ENCODE peak calls at places on chromosome X, in four cellular contexts. V is transverse colon, A is suprapubic skin, G is HCT116. L is an unnamed sample.

GRCh38 chrX:119272882-119273806 is 37.1 kb downstream of the PGRMC1 start:
- DNase-seq in V (peak; percentile 46), A (no peak), G (no peak), L (peak; percentile 70)

GRCh38 chrX:105533951-105534350 is 288.4 kb upstream of the NRK start:
- DNase-seq in V (no peak), A (no peak), G (no peak), L (no peak)

GRCh38 chrX:41705680-41706374 is 17.1 kb downstream of the GPR34 start:
- DNase-seq in V (no peak), A (no peak), G (no peak), L (no peak)

GRCh38 chrX:8783100-8784098 is 17.8 kb downstream of the FAM9A start:
- DNase-seq in V (no peak), A (no peak), G (no peak), L (no peak)

GRCh38 chrX:44042731-44043130 is 69.5 kb upstream of the NDP start:
- DNase-seq in V (no peak), A (no peak), G (no peak), L (no peak)

GRCh38 chrX:37380920-37381319 is 31.8 kb downstream of the PRRG1 start:
- DNase-seq in V (no peak), A (no peak), G (peak; percentile 55), L (no peak)

GRCh38 chrX:148498067-148498466 is 2.4 kb upstream of the AFF2 start:
- DNase-seq in V (no peak), A (no peak), G (no peak), L (no peak)

GRCh38 chrX:51395474-51395806 is 62.8 kb downstream of the NUDT10 start:
- DNase-seq in V (no peak), A (no peak), G (no peak), L (no peak)

GRCh38 chrX:153966841-153967535 is 4.6 kb downstream of the HCFC1 start:
- DNase-seq in V (no peak), A (peak; percentile 62), G (no peak), L (peak; percentile 66)

GRCh38 chrX:53188763-53189162 is 36.2 kb downstream of the KDM5C start:
- DNase-seq in V (no peak), A (no peak), G (no peak), L (no peak)

GRCh38 chrX:47245156-47245555 is 12.3 kb downstream of the USP11 start:
- DNase-seq in V (no peak), A (no peak), G (no peak), L (peak; percentile 56)

GRCh38 chrX:45771114-45771513 is 570.4 kb upstream of the DIPK2B start:
- DNase-seq in V (peak; percentile 72), A (no peak), G (peak; percentile 77), L (peak; percentile 77)

GRCh38 chrX:25296850-25297249 is 281.1 kb upstream of the ARX start:
- DNase-seq in V (no peak), A (no peak), G (no peak), L (no peak)

GRCh38 chrX:30713061-30713525 is 59.9 kb downstream of the GK start:
- DNase-seq in V (peak; percentile 46), A (peak; percentile 59), G (peak; percentile 21), L (no peak)

GRCh38 chrX:153626025-153626633 is 20.9 kb upstream of the DUSP9 start:
- DNase-seq in V (no peak), A (no peak), G (no peak), L (peak; percentile 58)

GRCh38 chrX:130637591-130637990 is 235.8 kb downstream of the RBMX2 start:
- DNase-seq in V (no peak), A (no peak), G (no peak), L (no peak)

GRCh38 chrX:38974542-38974941 is 173.3 kb downstream of the MID1IP1 start:
- DNase-seq in V (no peak), A (no peak), G (no peak), L (no peak)

GRCh38 chrX:110212299-110212698 is 105.6 kb downstream of the AMMECR1 start:
- DNase-seq in V (no peak), A (no peak), G (no peak), L (no peak)

DNA sequence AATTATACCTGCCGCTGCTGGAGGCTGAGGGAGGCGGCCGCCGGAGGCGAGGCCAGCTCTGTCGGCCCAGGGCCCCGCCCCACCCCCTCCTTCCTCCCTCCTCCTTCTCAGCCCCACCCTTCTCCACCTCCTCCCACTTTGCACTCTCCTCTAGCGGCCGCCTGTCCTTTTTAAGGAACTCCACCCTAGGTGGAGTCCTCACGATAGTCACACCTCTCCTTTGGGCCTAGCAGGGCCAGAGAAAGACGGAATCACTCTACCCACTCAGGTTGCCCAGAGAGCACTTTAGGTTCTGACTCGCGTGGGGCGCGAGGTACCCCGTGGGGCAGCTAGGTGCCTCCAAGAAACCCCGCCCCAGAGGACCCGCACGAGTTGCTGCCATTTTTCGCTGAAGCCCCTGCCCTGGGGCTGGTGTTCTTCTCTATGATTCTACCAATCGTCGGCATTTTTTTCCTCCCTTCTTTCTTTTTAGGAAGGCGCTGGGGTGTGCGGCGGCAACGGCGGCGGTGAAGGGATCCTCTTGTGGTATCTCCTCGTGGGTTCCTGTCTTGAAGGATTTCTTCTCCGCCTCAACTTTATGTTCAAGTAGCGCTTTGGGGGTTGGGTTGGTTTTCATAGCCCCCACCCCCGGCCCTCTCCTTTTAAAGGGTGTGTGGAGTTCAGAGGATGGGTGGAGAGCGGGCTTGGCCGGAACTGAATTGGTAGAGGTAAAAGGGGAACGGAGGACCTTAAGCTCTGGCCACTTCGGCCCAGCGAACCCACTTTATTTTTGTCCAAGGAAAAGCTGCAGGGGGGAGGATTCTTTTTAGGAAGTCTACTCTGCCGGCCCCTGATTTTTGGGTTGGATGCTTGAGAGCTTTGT is at the start of gene KLF8:
- DNase-seq in V (peak; percentile 68), A (peak; percentile 71), G (peak; percentile 8), L (peak; percentile 76)
- TF ChIP-seq POLR2AphosphoS5 in V (peak; percentile 40), A (no peak), G (no peak), L (peak; percentile 61)

DNA sequence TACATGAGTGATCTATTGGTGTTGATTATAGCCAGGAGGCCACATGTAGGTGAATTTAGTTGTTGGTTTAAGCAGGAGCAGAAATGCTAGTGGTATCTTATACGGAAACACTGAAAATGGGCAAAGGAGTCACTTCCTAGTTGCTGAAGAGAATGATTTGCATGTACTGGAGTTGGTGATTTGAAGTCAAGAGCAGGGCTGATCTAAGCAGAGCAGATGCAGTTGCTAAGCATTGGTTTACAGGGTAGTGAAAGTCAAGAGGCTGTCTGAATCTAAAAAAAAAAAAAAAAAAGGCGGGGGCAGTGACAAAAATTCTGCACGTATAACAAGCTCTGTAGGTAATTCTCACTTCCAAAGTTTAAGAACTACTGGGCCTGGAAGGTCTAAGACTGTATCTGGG is 90.4 kb upstream of the HPRT1 start:
- DNase-seq in V (no peak), A (no peak), G (no peak), L (no peak)
- H3K4me1 ChIP-seq in V (no peaks in the 10 kb centered on the region), A (peaks cover 3% of the 10 kb centered on the region), G (no peaks in the 10 kb centered on the region), L (no peaks in the 10 kb centered on the region)

GRCh38 chrX:1600406-1601050 is 9.1 kb downstream of the AKAP17A start:
- DNase-seq in V (no peak), A (no peak), G (no peak), L (no peak)

GRCh38 chrX:1598021-1598875 is 6.8 kb downstream of the AKAP17A start:
- DNase-seq in V (no peak), A (no peak), G (no peak), L (no peak)

GRCh38 chrX:1597345-1598020 is 6.1 kb downstream of the AKAP17A start:
- DNase-seq in V (no peak), A (no peak), G (no peak), L (no peak)

GRCh38 chrX:1599791-1600405 is 8.5 kb downstream of the AKAP17A start:
- DNase-seq in V (no peak), A (no peak), G (no peak), L (no peak)

GRCh38 chrX:1598876-1599790 is 7.7 kb downstream of the AKAP17A start:
- DNase-seq in V (no peak), A (no peak), G (no peak), L (no peak)
- TF ChIP-seq CTCF in V (no peak), A (no peak), G (no peak), L (no peak)

DNA sequence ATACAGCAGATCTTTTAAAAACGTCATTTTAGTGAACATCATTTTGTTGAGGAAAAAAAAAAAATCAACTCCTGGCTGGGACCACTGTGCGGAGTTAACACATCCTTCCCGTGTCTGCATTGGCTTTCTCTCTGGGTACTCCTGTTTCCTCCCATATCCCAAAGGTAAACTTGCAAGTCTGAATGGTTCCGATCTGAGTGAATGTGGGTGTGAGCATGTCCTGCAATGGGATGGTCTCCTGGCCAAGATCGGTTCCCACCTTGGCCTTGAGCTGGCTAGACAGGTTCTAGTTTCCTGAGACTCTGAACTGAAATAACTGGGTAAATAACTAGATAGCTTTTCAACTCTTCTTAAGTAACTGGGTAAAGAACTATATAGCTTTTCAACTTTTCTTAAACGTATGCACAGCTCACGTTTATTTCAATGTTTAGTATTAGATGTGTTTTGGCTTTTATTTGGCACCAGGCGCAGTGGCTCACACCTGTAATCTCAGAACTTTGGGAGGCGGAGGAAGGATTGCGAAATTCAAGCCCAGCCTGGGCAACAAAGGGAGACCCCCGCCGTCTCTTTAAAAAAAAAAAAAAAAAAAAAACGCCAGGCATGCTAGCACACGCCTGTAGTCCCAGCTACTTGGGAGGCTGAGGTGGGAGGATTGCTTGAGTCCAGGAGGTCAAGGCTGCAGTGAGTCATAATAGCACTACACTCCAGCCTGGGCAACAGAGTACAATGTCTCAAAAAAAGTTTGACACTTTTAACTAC is 14.0 kb downstream of the RBMX start:
- DNase-seq in V (no peak), A (no peak), G (no peak), L (no peak)
- TF ChIP-seq POLR2AphosphoS5 in V (no peak), A (no peak), G (no peak), L (no peak)

DNA sequence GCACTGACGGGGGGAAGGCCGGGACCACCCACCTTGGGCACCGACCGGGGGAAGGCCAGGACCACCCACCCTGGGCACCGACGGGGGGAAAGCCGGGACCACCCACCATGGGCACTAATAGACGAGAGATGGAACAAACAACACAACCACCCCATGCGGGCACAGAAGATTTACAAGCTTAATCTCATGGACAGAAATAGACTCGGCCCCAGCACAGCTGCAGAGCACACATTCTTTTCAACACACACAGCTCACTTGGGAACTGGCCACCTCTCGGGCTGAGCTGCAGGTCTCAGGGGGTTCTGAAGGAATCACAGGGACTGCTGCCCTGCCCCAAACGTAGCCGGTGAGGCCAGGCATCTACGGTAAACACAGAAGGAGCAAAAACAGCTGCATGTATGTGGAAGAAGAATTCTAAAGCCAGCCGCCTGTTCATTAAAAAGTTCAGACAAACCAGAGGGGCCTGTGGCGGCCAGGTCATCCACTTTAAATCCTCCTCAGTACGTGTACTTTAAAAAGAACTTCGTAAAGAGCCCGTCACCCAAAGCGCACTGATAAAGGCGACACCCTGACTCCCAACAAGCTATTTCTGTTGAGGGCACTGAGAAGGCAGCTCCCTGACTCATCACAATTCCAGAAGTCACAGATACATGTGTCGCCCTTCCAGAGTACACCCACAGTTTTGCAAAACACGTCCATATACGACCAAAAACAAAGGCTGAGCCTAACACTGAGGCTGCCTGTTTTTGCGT is 17.7 kb downstream of the PPP2R3B start:
- DNase-seq in V (no peak), A (no peak), G (no peak), L (no peak)
- H3K4me1 ChIP-seq in V (no peaks in the 10 kb centered on the region), A (peaks cover 15% of the 10 kb centered on the region), G (no peaks in the 10 kb centered on the region), L (no peaks in the 10 kb centered on the region)

L was measured in sigmoid colon.